ENCODE peak calls at places on chromosomes 2 and 18, in four cellular contexts. W is endodermal cell, K is DND-41, Q is fibroblast of lung. Y is an unnamed sample.

GRCh38 chr2:138247302-138247701 is 254.3 kb upstream of the SPOPL start:
- DNase-seq in W (no peak), K (no peak), Q (no peak), Y (no peak)

GRCh38 chr2:174590928-174591648 is 6.5 kb downstream of the WIPF1 start:
- DNase-seq in W (no peak), K (no peak), Q (peak), Y (no peak)

GRCh38 chr2:236499691-236500573 is 69.7 kb upstream of the ACKR3 start:
- DNase-seq in W (no peak), K (no peak), Q (no peak), Y (no peak)

GRCh38 chr2:237872178-237872887 is 12.9 kb downstream of the RAMP1 start:
- DNase-seq in W (no peak), K (no peak), Q (no peak), Y (no peak)

GRCh38 chr18:42028232-42028832 is 73.3 kb downstream of the PIK3C3 start:
- DNase-seq in W (peak), K (peak), Q (peak), Y (peak)

GRCh38 chr2:241514545-241514944 is 6.2 kb upstream of the STK25 start:
- DNase-seq in W (no peak), K (no peak), Q (no peak), Y (no peak)

GRCh38 chr2:216920150-216920846 is 60.4 kb upstream of the TNP1 start:
- DNase-seq in W (peak), K (no peak), Q (no peak), Y (no peak)

GRCh38 chr18:70024088-70024487 is 76.4 kb upstream of the CD226 start:
- DNase-seq in W (no peak), K (no peak), Q (no peak), Y (no peak)

GRCh38 chr2:160674076-160674630 is 180.5 kb upstream of the RBMS1 start:
- DNase-seq in W (no peak), K (no peak), Q (no peak), Y (no peak)

GRCh38 chr2:64865073-64865830 is 123.9 kb upstream of the SLC1A4 start:
- DNase-seq in W (peak), K (peak), Q (peak), Y (peak)

GRCh38 chr2:190270298-190270697 is 49.3 kb downstream of the HIBCH start:
- DNase-seq in W (no peak), K (no peak), Q (peak), Y (no peak)

GRCh38 chr2:221161186-221161585 is 410.9 kb downstream of the EPHA4 start:
- DNase-seq in W (no peak), K (no peak), Q (no peak), Y (no peak)
- TF ChIP-seq CTCF in W (no peak), K (no peak), Q (no peak), Y (no peak)

GRCh38 chr2:85419009-85419711 is 646 bp downstream of the SH2D6 start:
- DNase-seq in W (no peak), K (no peak), Q (no peak), Y (no peak)

GRCh38 chr2:85418132-85419008 is at the start of gene SH2D6:
- DNase-seq in W (peak), K (peak), Q (peak), Y (peak)

GRCh38 chr2:85423525-85423924 is 5.0 kb downstream of the SH2D6 start:
- DNase-seq in W (no peak), K (no peak), Q (no peak), Y (no peak)

GRCh38 chr2:85421706-85422457 is 3.4 kb downstream of the SH2D6 start:
- DNase-seq in W (no peak), K (no peak), Q (no peak), Y (no peak)

GRCh38 chr2:85420743-85421705 is 2.5 kb downstream of the SH2D6 start:
- DNase-seq in W (peak), K (peak), Q (peak), Y (peak)
- H3K27ac ChIP-seq in W (peak), K (peak), Q (peak), Y (peak)

DNA sequence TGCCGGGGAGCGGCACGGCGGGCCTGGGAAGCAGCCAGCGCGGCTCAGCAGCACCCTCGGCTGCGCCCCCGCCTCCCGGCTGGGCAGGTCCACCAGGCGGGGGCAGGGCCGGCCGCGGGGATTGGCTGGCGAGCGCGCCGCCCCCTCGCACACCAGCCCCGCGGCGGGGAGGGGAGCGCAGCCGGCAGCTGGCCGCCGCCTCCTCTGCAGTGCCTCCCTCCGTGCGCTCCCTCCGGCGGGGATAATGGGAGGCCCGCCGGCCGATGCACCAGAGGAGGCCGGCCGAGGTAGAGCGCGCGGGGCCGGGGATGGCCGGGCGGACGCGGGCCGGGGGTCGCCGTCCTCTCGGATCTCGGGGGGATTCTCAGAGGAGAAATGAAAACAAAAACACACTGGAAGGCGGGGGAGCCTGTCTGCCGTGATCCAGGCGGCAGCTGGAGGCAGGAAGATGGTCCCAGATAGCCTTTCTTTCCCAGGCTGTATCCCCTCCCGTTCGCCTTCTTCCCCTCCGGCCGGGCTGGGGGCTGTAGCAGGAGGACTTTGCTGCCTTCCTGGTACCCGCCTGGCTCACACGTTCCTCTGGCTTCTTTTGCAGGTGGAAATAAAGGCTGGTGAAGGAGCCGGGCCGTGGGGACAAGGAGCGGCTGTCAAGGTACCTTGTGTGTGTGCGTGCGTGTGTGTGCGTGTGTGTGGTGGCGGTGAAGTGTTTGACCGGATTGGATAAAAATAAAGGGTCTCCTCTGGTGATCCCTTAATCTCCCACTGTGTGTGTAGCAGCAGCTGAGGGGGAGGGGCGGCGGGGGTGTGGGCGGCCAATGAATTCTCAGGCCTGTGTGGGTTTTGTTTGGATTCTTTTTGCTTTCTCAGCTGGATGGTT is 18.0 kb downstream of the TET3 start:
- DNase-seq in W (peak), K (peak), Q (peak), Y (peak)
- TF ChIP-seq CTCF in W (no peak), K (peak), Q (no peak), Y (no peak)

GRCh38 chr2:215611609-215612386 is 175.9 kb upstream of the FN1 start:
- DNase-seq in W (no peak), K (no peak), Q (no peak), Y (no peak)

GRCh38 chr2:215615067-215615828 is 179.4 kb upstream of the FN1 start:
- DNase-seq in W (no peak), K (no peak), Q (no peak), Y (no peak)

GRCh38 chr2:215613265-215613664 is 177.4 kb upstream of the FN1 start:
- DNase-seq in W (peak), K (no peak), Q (peak), Y (no peak)

GRCh38 chr2:215614296-215614695 is 178.4 kb upstream of the FN1 start:
- DNase-seq in W (no peak), K (no peak), Q (no peak), Y (no peak)

GRCh38 chr2:215612770-215613169 is 176.9 kb upstream of the FN1 start:
- DNase-seq in W (no peak), K (no peak), Q (peak), Y (no peak)
- H3K27ac ChIP-seq in W (no peak), K (no peak), Q (no peak), Y (no peak)

Y was measured in RWPE1.